ENCODE peak calls at places on chromosomes 16 and 17, in six cellular contexts. One of them, this sample, is unnamed.

GRCh38 chr17:46742539-46743270 is 75.8 kb downstream of the WNT3 start:
- DNase-seq in endothelial cell: no peak
- DNase-seq in heart left ventricle: no peak
- DNase-seq in psoas muscle: no peak
- DNase-seq in left ventricle myocardium inferior: no peak
- DNase-seq in HFFc6: peak; percentile 90
- DNase-seq in this sample: peak; percentile 90

GRCh38 chr17:82400206-82400605 is 17.9 kb upstream of the HEXD start:
- DNase-seq in heart left ventricle: no peak
- DNase-seq in HFFc6: no peak
- DNase-seq in psoas muscle: no peak
- DNase-seq in left ventricle myocardium inferior: no peak
- DNase-seq in endothelial cell: no peak
- DNase-seq in this sample: no peak

GRCh38 chr17:40658396-40658795 is 6.6 kb downstream of the KRT222 start:
- DNase-seq in heart left ventricle: no peak
- DNase-seq in psoas muscle: no peak
- DNase-seq in left ventricle myocardium inferior: no peak
- DNase-seq in HFFc6: no peak
- DNase-seq in endothelial cell: no peak
- DNase-seq in this sample: no peak

GRCh38 chr17:36816889-36817288 is 120.4 kb upstream of the LHX1 start:
- DNase-seq in left ventricle myocardium inferior: no peak
- DNase-seq in psoas muscle: no peak
- DNase-seq in HFFc6: no peak
- DNase-seq in endothelial cell: no peak
- DNase-seq in heart left ventricle: no peak
- DNase-seq in this sample: no peak

GRCh38 chr16:30024451-30024850 is 1.5 kb downstream of the C16orf92 start:
- DNase-seq in left ventricle myocardium inferior: no peak
- DNase-seq in endothelial cell: no peak
- DNase-seq in heart left ventricle: no peak
- DNase-seq in psoas muscle: no peak
- DNase-seq in HFFc6: no peak
- DNase-seq in this sample: no peak

GRCh38 chr16:17658881-17659280 is 188.1 kb upstream of the XYLT1 start:
- DNase-seq in psoas muscle: no peak
- DNase-seq in endothelial cell: no peak
- DNase-seq in heart left ventricle: no peak
- DNase-seq in left ventricle myocardium inferior: no peak
- DNase-seq in HFFc6: no peak
- DNase-seq in this sample: no peak

GRCh38 chr16:964696-965395 is 5.9 kb downstream of the LMF1 start:
- DNase-seq in psoas muscle: no peak
- DNase-seq in endothelial cell: no peak
- DNase-seq in heart left ventricle: no peak
- DNase-seq in HFFc6: no peak
- DNase-seq in left ventricle myocardium inferior: no peak
- DNase-seq in this sample: no peak

GRCh38 chr16:27220527-27220926 is 17.2 kb downstream of the KDM8 start:
- DNase-seq in heart left ventricle: no peak
- DNase-seq in endothelial cell: no peak
- DNase-seq in HFFc6: no peak
- DNase-seq in psoas muscle: no peak
- DNase-seq in left ventricle myocardium inferior: no peak
- DNase-seq in this sample: no peak

GRCh38 chr17:14206891-14207290 is 29.8 kb downstream of the CDRT15 start:
- DNase-seq in endothelial cell: no peak
- DNase-seq in HFFc6: no peak
- DNase-seq in heart left ventricle: no peak
- DNase-seq in left ventricle myocardium inferior: no peak
- DNase-seq in psoas muscle: no peak
- DNase-seq in this sample: no peak

GRCh38 chr17:48546924-48547838 is 2.3 kb upstream of the HOXB2 start:
- DNase-seq in heart left ventricle: no peak
- DNase-seq in psoas muscle: no peak
- DNase-seq in left ventricle myocardium inferior: no peak
- DNase-seq in HFFc6: no peak
- DNase-seq in endothelial cell: no peak
- DNase-seq in this sample: no peak

GRCh38 chr16:85133290-85133599 is 21.0 kb upstream of the CIBAR2 start:
- DNase-seq in heart left ventricle: no peak
- DNase-seq in endothelial cell: no peak
- DNase-seq in psoas muscle: no peak
- DNase-seq in left ventricle myocardium inferior: no peak
- DNase-seq in HFFc6: no peak
- DNase-seq in this sample: no peak

GRCh38 chr17:2398655-2399571 is 1.9 kb downstream of the MNT start:
- DNase-seq in heart left ventricle: peak; percentile 75
- DNase-seq in endothelial cell: peak; percentile 52
- DNase-seq in psoas muscle: peak; percentile 66
- DNase-seq in HFFc6: peak; percentile 71
- DNase-seq in left ventricle myocardium inferior: peak; percentile 56
- DNase-seq in this sample: peak; percentile 62

GRCh38 chr17:21283482-21284318 is 811 bp upstream of the MAP2K3 start:
- DNase-seq in psoas muscle: peak; percentile 62
- DNase-seq in heart left ventricle: no peak
- DNase-seq in endothelial cell: no peak
- DNase-seq in HFFc6: peak; percentile 62
- DNase-seq in left ventricle myocardium inferior: no peak
- DNase-seq in this sample: no peak

GRCh38 chr17:65749479-65749878 is 188.0 kb upstream of the AXIN2 start:
- DNase-seq in psoas muscle: no peak
- DNase-seq in endothelial cell: no peak
- DNase-seq in heart left ventricle: no peak
- DNase-seq in HFFc6: peak; percentile 50
- DNase-seq in left ventricle myocardium inferior: no peak
- DNase-seq in this sample: peak; percentile 13

GRCh38 chr16:9844361-9844760 is 337.9 kb downstream of the GRIN2A start:
- DNase-seq in heart left ventricle: no peak
- DNase-seq in HFFc6: no peak
- DNase-seq in left ventricle myocardium inferior: no peak
- DNase-seq in endothelial cell: no peak
- DNase-seq in psoas muscle: no peak
- DNase-seq in this sample: no peak

GRCh38 chr17:31724619-31725018 is 134.4 kb downstream of the COPRS start:
- DNase-seq in HFFc6: peak; percentile 50
- DNase-seq in left ventricle myocardium inferior: no peak
- DNase-seq in psoas muscle: no peak
- DNase-seq in endothelial cell: no peak
- DNase-seq in heart left ventricle: no peak
- DNase-seq in this sample: no peak

GRCh38 chr17:57599271-57600045 is 145.6 kb downstream of the CCDC182 start:
- DNase-seq in HFFc6: no peak
- DNase-seq in heart left ventricle: no peak
- DNase-seq in psoas muscle: no peak
- DNase-seq in endothelial cell: no peak
- DNase-seq in left ventricle myocardium inferior: no peak
- DNase-seq in this sample: no peak

GRCh38 chr16:25063865-25064264 is 47.7 kb upstream of the LCMT1 start:
- DNase-seq in heart left ventricle: no peak
- DNase-seq in left ventricle myocardium inferior: peak; percentile 35
- DNase-seq in psoas muscle: no peak
- DNase-seq in HFFc6: peak; percentile 49
- DNase-seq in endothelial cell: no peak
- DNase-seq in this sample: no peak

GRCh38 chr17:4945944-4946280 is 2.4 kb downstream of the PFN1 start:
- DNase-seq in heart left ventricle: no peak
- DNase-seq in endothelial cell: no peak
- DNase-seq in left ventricle myocardium inferior: no peak
- DNase-seq in psoas muscle: no peak
- DNase-seq in HFFc6: no peak
- DNase-seq in this sample: peak; percentile 31

GRCh38 chr17:694239-694638 is 20.4 kb downstream of the VPS53 start:
- DNase-seq in endothelial cell: no peak
- DNase-seq in heart left ventricle: no peak
- DNase-seq in psoas muscle: no peak
- DNase-seq in HFFc6: peak; percentile 99
- DNase-seq in left ventricle myocardium inferior: no peak
- DNase-seq in this sample: peak; percentile 83

GRCh38 chr17:33433581-33433980 is 140.5 kb upstream of the ASIC2 start:
- DNase-seq in psoas muscle: no peak
- DNase-seq in endothelial cell: no peak
- DNase-seq in HFFc6: no peak
- DNase-seq in left ventricle myocardium inferior: no peak
- DNase-seq in heart left ventricle: no peak
- DNase-seq in this sample: no peak

GRCh38 chr16:63527404-63527803 is 1491.2 kb upstream of the CDH8 start:
- DNase-seq in left ventricle myocardium inferior: no peak
- DNase-seq in heart left ventricle: no peak
- DNase-seq in psoas muscle: no peak
- DNase-seq in endothelial cell: no peak
- DNase-seq in HFFc6: no peak
- DNase-seq in this sample: no peak

GRCh38 chr17:75634754-75635609 is 1.7 kb downstream of the SMIM5 start:
- DNase-seq in psoas muscle: peak; percentile 9
- DNase-seq in endothelial cell: no peak
- DNase-seq in heart left ventricle: peak; percentile 64
- DNase-seq in HFFc6: no peak
- DNase-seq in left ventricle myocardium inferior: no peak
- DNase-seq in this sample: no peak

DNA sequence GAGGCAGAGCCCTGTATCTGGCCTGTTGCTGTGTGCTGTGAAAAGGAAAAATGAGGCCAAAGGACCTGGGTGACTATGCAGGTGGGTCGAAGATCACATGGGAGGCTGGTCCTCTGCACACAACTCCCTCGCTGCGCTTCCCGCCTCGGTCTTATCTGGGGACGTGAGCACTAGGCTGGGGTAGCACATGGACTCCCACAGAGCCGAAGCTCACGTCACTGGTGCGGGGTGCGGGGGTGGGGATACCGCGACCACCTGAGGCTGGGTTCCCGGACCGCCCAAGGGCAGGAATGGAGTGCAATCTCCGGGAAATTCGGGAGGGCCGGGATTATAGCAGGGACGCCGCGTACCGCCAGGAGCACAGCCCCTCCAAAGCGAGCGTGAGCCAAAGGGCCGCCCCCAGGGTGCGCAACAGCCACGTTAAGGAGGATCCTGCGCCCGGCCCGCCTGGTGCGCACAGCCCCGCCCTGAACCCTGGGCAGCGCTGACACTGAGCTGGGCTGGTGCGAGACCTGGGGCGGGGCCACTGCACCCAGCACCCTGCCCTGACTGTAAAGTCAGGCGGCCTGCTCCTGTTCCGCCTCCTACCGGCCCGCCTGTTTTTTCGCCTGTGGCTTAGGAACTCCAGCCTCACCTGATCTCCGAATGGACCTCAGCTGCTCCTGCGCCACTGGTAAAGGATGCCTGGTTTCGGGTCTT is 4.8 kb downstream of the MT1A start:
- DNase-seq in left ventricle myocardium inferior: peak; percentile 66
- DNase-seq in heart left ventricle: peak; percentile 85
- DNase-seq in HFFc6: peak; percentile 17
- DNase-seq in endothelial cell: no peak
- DNase-seq in psoas muscle: peak; percentile 80
- DNase-seq in this sample: no peak
- TF ChIP-seq CTCF in left ventricle myocardium inferior: peak; percentile 54
- TF ChIP-seq CTCF in heart left ventricle: peak; percentile 30
- TF ChIP-seq CTCF in HFFc6: peak; percentile 52
- TF ChIP-seq CTCF in endothelial cell: no peak
- TF ChIP-seq CTCF in psoas muscle: peak; percentile 36
- TF ChIP-seq CTCF in this sample: no peak

GRCh38 chr17:42362245-42362961 is 25.8 kb downstream of the STAT3 start:
- DNase-seq in heart left ventricle: no peak
- DNase-seq in endothelial cell: no peak
- DNase-seq in psoas muscle: no peak
- DNase-seq in left ventricle myocardium inferior: peak; percentile 36
- DNase-seq in HFFc6: no peak
- DNase-seq in this sample: no peak
- TF ChIP-seq CTCF in heart left ventricle: no peak
- TF ChIP-seq CTCF in endothelial cell: no peak
- TF ChIP-seq CTCF in psoas muscle: no peak
- TF ChIP-seq CTCF in left ventricle myocardium inferior: no peak
- TF ChIP-seq CTCF in HFFc6: no peak
- TF ChIP-seq CTCF in this sample: no peak

DNA sequence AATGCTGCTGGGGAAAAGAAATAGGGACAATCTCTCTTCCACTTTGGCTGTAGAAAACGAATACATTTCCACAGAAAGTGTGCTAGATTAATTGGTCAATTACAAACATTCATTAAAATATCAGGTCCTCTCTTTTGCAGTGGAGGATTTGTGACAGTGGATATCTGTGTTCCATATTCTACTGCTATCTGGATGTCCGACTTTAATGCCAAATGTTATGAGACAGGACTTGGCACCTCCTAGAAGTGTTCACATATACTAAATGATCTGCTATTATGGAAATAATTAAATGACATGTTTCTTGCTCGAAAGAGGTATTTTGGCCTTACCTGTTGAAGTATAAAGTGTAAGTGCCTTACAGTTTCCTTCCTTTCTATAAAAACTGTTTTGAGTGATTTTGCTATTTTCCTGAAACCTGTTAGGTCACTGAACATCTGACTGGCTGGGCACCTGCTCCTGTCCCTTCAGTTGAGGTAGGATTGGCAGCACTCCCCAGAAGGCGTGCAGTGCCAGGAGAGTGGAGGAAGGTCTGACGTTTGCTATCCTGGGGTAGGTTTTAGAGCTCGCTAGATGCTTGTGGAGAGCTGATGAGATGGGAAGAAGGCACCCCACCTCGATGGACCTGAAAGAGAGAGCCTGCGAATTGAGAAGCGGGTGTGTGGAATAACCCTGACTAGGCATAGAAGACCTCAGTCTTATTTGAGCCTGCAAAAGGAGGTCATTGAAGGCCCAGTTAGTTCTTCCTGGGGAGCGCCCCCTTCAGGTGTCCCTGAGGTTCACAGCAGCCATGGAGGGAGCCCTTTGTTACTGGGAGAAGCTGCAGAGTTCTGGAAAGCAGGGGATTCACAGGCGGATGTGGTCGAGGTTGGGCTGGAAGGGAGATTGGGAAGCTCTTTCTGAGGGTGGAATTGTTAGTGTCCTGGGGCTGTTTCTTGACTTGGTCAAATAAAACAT is 159.4 kb upstream of the ZNF267 start:
- DNase-seq in HFFc6: no peak
- DNase-seq in heart left ventricle: no peak
- DNase-seq in endothelial cell: peak; percentile 52
- DNase-seq in psoas muscle: no peak
- DNase-seq in left ventricle myocardium inferior: no peak
- DNase-seq in this sample: no peak
- TF ChIP-seq CTCF in HFFc6: peak; percentile 65
- TF ChIP-seq CTCF in heart left ventricle: peak; percentile 14
- TF ChIP-seq CTCF in endothelial cell: peak; percentile 41
- TF ChIP-seq CTCF in psoas muscle: no peak
- TF ChIP-seq CTCF in left ventricle myocardium inferior: no peak
- TF ChIP-seq CTCF in this sample: no peak

DNA sequence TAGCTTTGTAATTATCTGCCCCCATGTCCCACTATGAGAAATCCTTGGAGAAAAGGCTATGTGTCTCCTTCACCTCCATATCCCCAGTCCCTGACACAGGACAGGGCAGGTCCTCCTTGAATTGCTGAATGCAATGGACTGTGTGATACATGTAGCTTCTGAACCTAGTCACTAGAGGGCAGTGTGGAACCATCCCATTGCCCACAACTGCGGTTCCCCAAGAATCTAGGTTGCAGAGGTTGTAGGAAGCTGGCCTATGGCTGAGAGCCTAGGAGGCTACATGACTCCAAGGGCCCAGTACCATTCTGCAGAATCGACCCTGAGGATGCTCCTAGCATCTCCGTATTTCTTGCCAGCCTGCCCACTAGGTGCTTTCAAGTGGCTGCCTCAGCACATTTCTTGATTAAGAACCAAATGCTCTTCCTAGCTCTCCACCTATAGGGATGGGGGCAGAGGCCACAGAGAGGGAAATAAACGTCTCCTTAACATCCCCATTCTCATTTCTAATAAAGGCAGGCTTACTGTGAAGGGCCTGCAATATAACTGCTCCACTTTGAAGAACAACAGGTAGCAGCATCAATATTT is 394.0 kb downstream of the CA10 start:
- DNase-seq in left ventricle myocardium inferior: no peak
- DNase-seq in HFFc6: peak; percentile 48
- DNase-seq in heart left ventricle: no peak
- DNase-seq in psoas muscle: peak; percentile 18
- DNase-seq in endothelial cell: peak; percentile 65
- DNase-seq in this sample: peak; percentile 75
- TF ChIP-seq CTCF in left ventricle myocardium inferior: peak; percentile 85
- TF ChIP-seq CTCF in HFFc6: peak; percentile 86
- TF ChIP-seq CTCF in heart left ventricle: peak; percentile 83
- TF ChIP-seq CTCF in psoas muscle: peak; percentile 81
- TF ChIP-seq CTCF in endothelial cell: peak; percentile 86
- TF ChIP-seq CTCF in this sample: peak; percentile 92